ENCODE peak calls at places on chromosomes 11 and 22, in five cellular contexts. P, F, Y, H and U are unnamed samples.

GRCh38 chr11:68135161-68135560 is 14.0 kb upstream of the CHKA start:
- DNase-seq in H (no peak), Y (no peak), P (no peak), F (no peak), U (no peak)

GRCh38 chr11:129283141-129283540 is 91.0 kb upstream of the ARHGAP32 start:
- DNase-seq in H (no peak), Y (peak), P (no peak), F (no peak), U (no peak)

GRCh38 chr11:119519796-119520195 is 96.8 kb upstream of the THY1 start:
- DNase-seq in H (no peak), Y (no peak), P (no peak), F (no peak), U (no peak)

GRCh38 chr11:130625907-130626306 is 177.5 kb downstream of the ADAMTS15 start:
- DNase-seq in Y (no peak), H (no peak), F (no peak), P (no peak), U (no peak)

GRCh38 chr22:24284747-24285203 is 14.1 kb downstream of the SPECC1L start:
- DNase-seq in Y (no peak), H (no peak), P (no peak), F (no peak), U (no peak)

GRCh38 chr11:116059909-116060308 is 555.7 kb upstream of the CADM1 start:
- DNase-seq in P (no peak), H (no peak), F (no peak), Y (no peak), U (no peak)

GRCh38 chr22:44583076-44583760 is 85.2 kb upstream of the RTL6 start:
- DNase-seq in F (no peak), P (no peak), Y (no peak), H (no peak), U (no peak)

GRCh38 chr11:80606726-80607125 is 1165.9 kb upstream of the TENM4 start:
- DNase-seq in H (no peak), Y (no peak), F (no peak), P (no peak), U (no peak)

GRCh38 chr22:49324527-49325491 is 502.9 kb downstream of the BRD1 start:
- DNase-seq in Y (no peak), P (no peak), F (no peak), H (no peak), U (no peak)

GRCh38 chr11:35709386-35709785 is 46.8 kb downstream of the TRIM44 start:
- DNase-seq in H (no peak), F (no peak), Y (no peak), P (no peak), U (no peak)

GRCh38 chr11:2142762-2143202 is 3.6 kb upstream of the IGF2 start:
- DNase-seq in Y (no peak), P (peak), F (no peak), H (no peak), U (no peak)

GRCh38 chr11:132962026-132962425 is 570.3 kb downstream of the OPCML start:
- DNase-seq in F (peak), H (no peak), Y (no peak), P (peak), U (peak)

GRCh38 chr11:120095516-120095915 is 42.4 kb downstream of the TRIM29 start:
- DNase-seq in Y (no peak), H (no peak), P (no peak), F (no peak), U (no peak)

GRCh38 chr11:134503104-134503503 is 91.1 kb upstream of the B3GAT1 start:
- DNase-seq in P (no peak), F (no peak), H (no peak), Y (no peak), U (no peak)

GRCh38 chr22:47192106-47192650 is 429.7 kb downstream of the TBC1D22A start:
- DNase-seq in P (no peak), H (no peak), Y (no peak), F (no peak), U (no peak)

GRCh38 chr11:128156486-128156885 is 430.9 kb downstream of the ETS1 start:
- DNase-seq in Y (no peak), P (no peak), H (no peak), F (no peak), U (no peak)

GRCh38 chr11:58965246-58965985 is 26.1 kb downstream of the GLYATL1 start:
- DNase-seq in Y (no peak), P (peak), H (no peak), F (peak), U (no peak)

GRCh38 chr22:29480512-29481264 is 670 bp downstream of the NEFH start:
- DNase-seq in H (no peak), F (no peak), Y (no peak), P (no peak), U (peak)

GRCh38 chr11:9151631-9152030 is 60.2 kb upstream of the SCUBE2 start:
- DNase-seq in Y (no peak), H (no peak), P (no peak), F (no peak), U (no peak)

GRCh38 chr11:1796297-1797011 is 32.7 kb upstream of the CTSD start:
- DNase-seq in H (no peak), P (no peak), F (no peak), Y (no peak), U (no peak)

GRCh38 chr22:40728731-40729189 is 49.5 kb downstream of the MCHR1 start:
- DNase-seq in Y (no peak), H (peak), F (no peak), P (no peak), U (no peak)

GRCh38 chr11:113670830-113671215 is 35.3 kb downstream of the TMPRSS5 start:
- DNase-seq in F (no peak), P (no peak), Y (no peak), H (no peak), U (no peak)

GRCh38 chr11:44774131-44774530 is 47.4 kb downstream of the TSPAN18 start:
- DNase-seq in Y (no peak), H (no peak), F (no peak), P (no peak), U (no peak)

GRCh38 chr22:29661355-29661754 is 57.9 kb downstream of the NF2 start:
- DNase-seq in H (no peak), Y (no peak), F (no peak), P (peak), U (peak)

GRCh38 chr11:8913961-8914660 is 3.1 kb downstream of the AKIP1 start:
- DNase-seq in Y (peak), F (no peak), P (no peak), H (peak), U (no peak)

GRCh38 chr11:17343907-17344306 is 7.7 kb upstream of the NCR3LG1 start:
- DNase-seq in Y (no peak), F (peak), P (peak), H (no peak), U (peak)

GRCh38 chr22:50002791-50003190 is 9.8 kb downstream of the IL17REL start:
- DNase-seq in H (no peak), Y (no peak), F (no peak), P (no peak), U (no peak)